ENCODE peak calls at places on chromosomes 5 and 9, in four cellular contexts. U, V, I and Z are unnamed samples.

GRCh38 chr5:113140837-113141661 is 164.5 kb downstream of the DCP2 start:
- DNase-seq in U (no peak), V (no peak), I (peak), Z (no peak)

GRCh38 chr5:74035521-74035937 is 409.5 kb downstream of the ARHGEF28 start:
- DNase-seq in U (no peak), V (peak), I (no peak), Z (peak)

GRCh38 chr5:39158786-39159185 is 60.6 kb downstream of the FYB1 start:
- DNase-seq in U (no peak), V (no peak), I (no peak), Z (no peak)

GRCh38 chr5:36573441-36573840 is 33.0 kb upstream of the SLC1A3 start:
- DNase-seq in U (no peak), V (no peak), I (no peak), Z (peak)

GRCh38 chr9:34381323-34381722 is 4.6 kb upstream of the MYORG start:
- DNase-seq in U (peak), V (peak), I (no peak), Z (no peak)

GRCh38 chr5:32071351-32071944 is 102.7 kb downstream of the GOLPH3 start:
- DNase-seq in U (no peak), V (no peak), I (no peak), Z (no peak)

GRCh38 chr9:38376266-38376665 is 16.2 kb upstream of the ALDH1B1 start:
- DNase-seq in U (no peak), V (no peak), I (no peak), Z (no peak)

GRCh38 chr9:81825831-81826540 is 102.2 kb upstream of the SPATA31D4 start:
- DNase-seq in U (peak), V (no peak), I (no peak), Z (no peak)

GRCh38 chr9:33111621-33112020 is 35.1 kb upstream of the SMU1 start:
- DNase-seq in U (no peak), V (peak), I (no peak), Z (no peak)

GRCh38 chr9:135030711-135031245 is 56.7 kb upstream of the OLFM1 start:
- DNase-seq in U (no peak), V (no peak), I (no peak), Z (no peak)

GRCh38 chr5:123937230-123937629 is 425.3 kb downstream of the CSNK1G3 start:
- DNase-seq in U (peak), V (peak), I (no peak), Z (peak)

GRCh38 chr9:135817951-135818717 is 89.2 kb downstream of the CAMSAP1 start:
- DNase-seq in U (no peak), V (no peak), I (no peak), Z (no peak)

GRCh38 chr5:82421119-82421518 is 143.0 kb upstream of the RPS23 start:
- DNase-seq in U (no peak), V (no peak), I (peak), Z (no peak)

GRCh38 chr9:131274674-131275331 is 1.5 kb downstream of the FAM78A start:
- DNase-seq in U (no peak), V (no peak), I (no peak), Z (no peak)

GRCh38 chr5:54851449-54851848 is 133.9 kb downstream of the ESM1 start:
- DNase-seq in U (no peak), V (no peak), I (no peak), Z (no peak)

DNA sequence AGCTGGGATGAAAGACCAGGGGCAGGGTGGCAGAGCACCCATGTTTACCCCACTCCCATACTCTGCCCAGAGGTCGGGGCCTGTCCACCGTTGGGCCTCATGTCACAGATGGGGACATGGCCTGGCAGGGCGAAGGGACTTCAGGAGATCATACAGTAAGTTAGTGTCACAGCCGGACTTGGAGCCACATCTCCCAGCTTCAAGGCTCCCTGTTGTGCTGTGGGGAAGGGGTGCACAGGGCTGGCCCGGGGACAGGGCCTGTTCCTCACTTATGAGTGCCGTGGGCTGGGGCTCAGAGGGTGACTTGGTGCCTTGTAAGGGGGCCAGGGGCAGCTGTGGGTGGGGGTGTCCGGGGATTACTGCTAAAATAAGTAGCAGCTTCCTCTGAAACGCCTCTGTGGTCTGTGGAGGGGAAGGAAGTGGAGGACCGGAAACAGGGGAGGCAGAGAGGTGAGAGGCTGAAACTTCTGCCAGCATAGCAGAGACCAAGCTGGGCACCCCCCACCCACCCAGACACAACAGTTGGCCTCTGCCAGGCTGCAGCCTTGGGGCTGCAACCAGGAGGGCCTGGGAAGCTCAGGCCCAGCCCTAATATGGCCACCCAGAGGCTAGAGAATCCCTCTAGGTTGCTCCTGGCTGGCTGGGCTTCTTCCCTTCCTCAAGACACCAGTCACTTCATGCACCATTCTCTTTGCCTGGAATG is 41.1 kb upstream of the NEK6 start:
- DNase-seq in U (no peak), V (no peak), I (no peak), Z (no peak)
- H3K4me3 ChIP-seq in U (no peak), V (no peak), I (no peak), Z (no peak)

DNA sequence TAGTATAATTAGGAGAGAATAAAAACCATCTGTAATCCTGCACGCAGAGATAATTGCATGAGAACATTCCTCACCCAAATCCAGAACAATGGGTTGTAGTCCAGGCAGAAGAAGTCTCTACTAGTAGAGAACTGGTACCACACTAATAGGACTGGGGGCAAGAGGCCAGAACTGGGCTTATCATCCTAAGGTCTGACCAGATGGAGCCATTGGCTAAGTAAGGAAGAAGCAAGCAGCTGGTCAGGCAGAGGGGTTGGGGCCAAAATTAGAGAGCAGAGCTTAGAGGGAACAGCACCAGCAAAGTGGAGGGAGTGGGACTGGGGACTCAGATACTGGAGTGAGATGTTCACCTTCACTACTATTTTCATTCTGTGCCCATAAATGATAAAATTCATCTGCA is 35.4 kb upstream of the MAP1B start:
- DNase-seq in U (no peak), V (no peak), I (no peak), Z (no peak)
- H3K4me3 ChIP-seq in U (no peak), V (no peak), I (no peak), Z (no peak)

GRCh38 chr9:127778280-127779135 is at the start of gene SH2D3C:
- DNase-seq in U (no peak), V (no peak), I (no peak), Z (no peak)
- H3K4me3 ChIP-seq in U (no peak), V (no peak), I (no peak), Z (no peak)

GRCh38 chr5:17426104-17426739 is 71.8 kb upstream of the TAF11L2 start:
- DNase-seq in U (no peak), V (no peak), I (no peak), Z (no peak)
- H3K4me3 ChIP-seq in U (no peak), V (no peak), I (no peak), Z (no peak)

GRCh38 chr5:76065258-76065657 is 17.9 kb upstream of the SV2C start:
- DNase-seq in U (no peak), V (no peak), I (no peak), Z (no peak)
- H3K4me3 ChIP-seq in U (no peak), V (no peak), I (no peak), Z (no peak)

GRCh38 chr5:94884294-94884693 is 265.8 kb downstream of the SLF1 start:
- DNase-seq in U (peak), V (peak), I (no peak), Z (no peak)
- H3K4me3 ChIP-seq in U (no peak), V (no peak), I (no peak), Z (no peak)

DNA sequence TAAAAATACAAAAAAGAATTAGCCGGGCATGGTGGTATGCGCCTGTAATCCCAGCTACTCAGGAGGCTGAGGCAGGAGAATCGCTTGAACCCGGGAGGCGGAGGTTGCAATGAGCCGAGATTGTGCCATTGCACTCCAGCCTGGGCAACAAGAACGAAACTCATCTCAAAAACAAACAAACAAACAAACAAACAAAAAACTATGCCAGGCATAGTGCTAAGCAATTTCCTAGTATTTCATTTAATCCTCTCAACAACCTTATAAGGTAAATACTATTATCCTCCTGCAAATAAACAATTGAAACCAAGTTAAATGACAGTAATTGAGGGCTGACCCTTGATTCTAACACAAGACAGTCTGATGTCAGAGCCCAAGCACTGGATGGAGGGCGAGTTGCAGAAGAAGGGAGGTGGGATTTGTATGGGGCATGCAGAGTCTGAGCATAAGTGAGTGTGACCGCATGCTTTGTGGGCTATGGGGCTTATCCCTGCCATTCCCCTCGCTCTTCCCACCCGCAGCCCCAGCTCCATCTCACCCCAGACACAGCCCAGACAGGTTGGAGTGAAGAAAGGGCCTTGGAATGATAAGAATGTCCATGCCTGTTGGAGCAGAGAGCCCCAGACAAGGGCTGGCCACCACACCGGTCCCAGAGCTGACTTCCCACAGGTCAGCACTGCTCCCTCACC is 24.3 kb upstream of the RPS14 start:
- DNase-seq in U (peak), V (peak), I (no peak), Z (no peak)
- H3K4me3 ChIP-seq in U (no peak), V (no peak), I (no peak), Z (no peak)